ENCODE peak calls at places on chromosomes 2 and 18, in seven cellular contexts. L is right cardiac atrium, R is brain microvascular endothelial cell, D is cardiac muscle cell, B is psoas muscle, S is GM06990, G is bronchial epithelial cell. U is an unnamed sample.
A peak's percentile ranks its signal among the peaks of the same experiment; 100 is the strongest.

GRCh38 chr2:208584387-208584965 is 177.9 kb downstream of the PTH2R start:
- DNase-seq in B (no peak), R (no peak), S (no peak), D (no peak), L (no peak), G (no peak), U (no peak)

GRCh38 chr2:61091485-61091884 is 25.8 kb downstream of the SANBR start:
- DNase-seq in S (no peak), R (no peak), D (no peak), B (no peak), G (no peak), L (no peak), U (no peak)

GRCh38 chr18:31721596-31721995 is 37.2 kb upstream of the B4GALT6 start:
- DNase-seq in D (peak; percentile 61), G (no peak), S (no peak), R (no peak), L (no peak), B (no peak), U (no peak)

GRCh38 chr18:42548493-42548892 is 567.0 kb downstream of the RIT2 start:
- DNase-seq in R (no peak), S (no peak), B (no peak), G (no peak), L (peak; percentile 16), D (peak; percentile 13), U (no peak)

GRCh38 chr2:82599021-82599420 is 1860.1 kb downstream of the SUCLG1 start:
- DNase-seq in S (no peak), R (no peak), L (no peak), G (no peak), B (no peak), D (no peak), U (no peak)

GRCh38 chr2:232777278-232777677 is 913 bp upstream of the KCNJ13 start:
- DNase-seq in D (no peak), G (no peak), B (no peak), R (no peak), L (no peak), S (no peak), U (no peak)

GRCh38 chr2:237075749-237076599 is 9.7 kb upstream of the COPS8 start:
- DNase-seq in S (no peak), D (no peak), G (no peak), B (no peak), L (no peak), R (no peak), U (no peak)

GRCh38 chr2:223494987-223495386 is 107.2 kb downstream of the SCG2 start:
- DNase-seq in B (no peak), R (no peak), S (no peak), D (no peak), L (no peak), G (no peak), U (no peak)

GRCh38 chr2:143758629-143759330 is 629.6 kb downstream of the ARHGAP15 start:
- DNase-seq in L (no peak), G (peak; percentile 56), B (no peak), R (no peak), D (no peak), S (no peak), U (no peak)

GRCh38 chr2:40004336-40004735 is 225.3 kb upstream of the THUMPD2 start:
- DNase-seq in S (no peak), G (no peak), B (no peak), D (peak; percentile 13), L (no peak), R (peak; percentile 59), U (no peak)

GRCh38 chr2:167144179-167144898 is 256.1 kb downstream of the XIRP2 start:
- DNase-seq in L (no peak), R (no peak), G (peak; percentile 33), D (peak; percentile 43), S (no peak), B (no peak), U (no peak)

GRCh38 chr2:72803151-72803550 is 22.7 kb downstream of the EXOC6B start:
- DNase-seq in R (no peak), B (no peak), S (no peak), L (no peak), G (no peak), D (peak; percentile 53), U (no peak)

GRCh38 chr2:18378020-18378653 is 182.3 kb downstream of the RDH14 start:
- DNase-seq in R (peak; percentile 53), D (peak; percentile 60), G (peak; percentile 36), S (no peak), B (no peak), L (no peak), U (peak; percentile 25)

GRCh38 chr2:71792926-71793761 is 339.8 kb downstream of the DYSF start:
- DNase-seq in D (peak; percentile 69), G (peak; percentile 81), R (peak; percentile 47), L (no peak), S (no peak), B (no peak), U (no peak)

GRCh38 chr2:133633851-133634250 is 65.6 kb upstream of the NCKAP5 start:
- DNase-seq in L (no peak), G (peak; percentile 58), S (no peak), R (peak; percentile 88), D (peak; percentile 53), B (no peak), U (no peak)

GRCh38 chr2:42494434-42495233 is 852 bp upstream of the KCNG3 start:
- DNase-seq in D (peak; percentile 82), S (peak; percentile 68), R (peak; percentile 62), L (peak; percentile 61), B (peak; percentile 77), G (peak; percentile 87), U (peak; percentile 47)

GRCh38 chr18:73691118-73691517 is 456.5 kb downstream of the FBXO15 start:
- DNase-seq in B (no peak), R (peak; percentile 68), G (peak; percentile 62), S (no peak), D (peak; percentile 63), L (no peak), U (no peak)

GRCh38 chr2:131041402-131042160 is 51.7 kb downstream of the FAM168B start:
- DNase-seq in G (no peak), S (no peak), B (no peak), R (no peak), D (no peak), L (no peak), U (no peak)
- H3K4me3 ChIP-seq in G (no peak overlapping the region), S (no peak overlapping the region), B (no peak overlapping the region), R (no peak overlapping the region), D (no peak overlapping the region), L (no peak overlapping the region), U (peak overlapping the region; percentile 44)

GRCh38 chr18:49582579-49582978 is 20.7 kb downstream of the LIPG start:
- DNase-seq in R (no peak), D (peak; percentile 31), G (peak; percentile 29), B (no peak), L (no peak), S (no peak), U (no peak)
- H3K4me3 ChIP-seq in R (no peak overlapping the region), D (no peak overlapping the region), G (no peak overlapping the region), B (no peak overlapping the region), L (no peak overlapping the region), S (no peak overlapping the region), U (no peak overlapping the region)

GRCh38 chr2:28602751-28603639 is 107.1 kb downstream of the PLB1 start:
- DNase-seq in L (no peak), G (peak; percentile 33), B (peak; percentile 43), D (peak; percentile 21), S (no peak), R (no peak), U (no peak)

GRCh38 chr2:28603821-28604220 is 108.0 kb downstream of the PLB1 start:
- DNase-seq in B (peak; percentile 35), G (no peak), D (no peak), R (no peak), L (no peak), S (no peak), U (peak; percentile 17)

GRCh38 chr2:28600176-28600575 is 104.3 kb downstream of the PLB1 start:
- DNase-seq in S (no peak), G (no peak), D (no peak), R (no peak), L (no peak), B (no peak), U (no peak)

GRCh38 chr2:28601612-28602011 is 105.8 kb downstream of the PLB1 start:
- DNase-seq in B (no peak), D (no peak), R (no peak), L (no peak), S (no peak), G (no peak), U (peak; percentile 59)

GRCh38 chr2:28602136-28602660 is 106.3 kb downstream of the PLB1 start:
- DNase-seq in L (no peak), B (peak; percentile 30), S (no peak), D (no peak), G (no peak), R (no peak), U (no peak)
- H3K4me3 ChIP-seq in L (no peak overlapping the region), B (peak overlapping the region; percentile 6), S (no peak overlapping the region), D (no peak overlapping the region), G (no peak overlapping the region), R (no peak overlapping the region), U (no peak overlapping the region)

DNA sequence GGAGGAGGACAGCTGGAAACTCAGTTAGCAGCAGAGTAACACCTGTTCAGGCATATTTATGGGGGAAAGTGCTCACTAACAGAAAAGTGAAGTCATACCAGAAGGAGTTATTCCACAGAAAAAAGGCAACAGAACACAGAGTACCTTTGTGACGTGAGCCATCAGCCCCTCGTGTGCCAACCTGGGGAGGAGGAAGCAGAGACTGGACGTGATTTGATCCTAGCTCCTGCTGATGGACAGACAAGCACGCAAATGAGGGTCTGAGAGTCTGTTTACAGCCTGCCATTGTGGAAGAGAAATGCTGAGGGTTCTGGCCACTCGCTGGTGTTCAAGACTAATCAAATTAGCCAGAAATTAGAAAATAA is 120.7 kb downstream of the ZNF521 start:
- DNase-seq in D (no peak), S (no peak), B (peak; percentile 57), G (no peak), L (peak; percentile 40), R (no peak), U (peak; percentile 52)
- H3K4me3 ChIP-seq in D (no peak overlapping the region), S (no peak overlapping the region), B (peak overlapping the region; percentile 41), G (no peak overlapping the region), L (no peak overlapping the region), R (no peak overlapping the region), U (no peak overlapping the region)

U was measured in heart left ventricle.